ENCODE peak calls at places on chromosomes 4 and X, in seven cellular contexts. W, Y, V, O, R, Q and G are unnamed samples.

GRCh38 chrX:74925210-74926088 is at the start of gene NEXMIF:
- DNase-seq in W (peak; percentile 59), Y (no peak), V (no peak), O (peak; percentile 33), R (no peak), Q (no peak), G (no peak)

GRCh38 chr4:134024251-134024650 is 177.3 kb downstream of the PABPC4L start:
- DNase-seq in W (no peak), Y (peak; percentile 25), V (no peak), O (no peak), R (no peak), Q (no peak), G (no peak)

GRCh38 chr4:184750926-184751584 is 17.2 kb upstream of the CENPU start:
- DNase-seq in W (no peak), Y (peak; percentile 27), V (no peak), O (no peak), R (no peak), Q (no peak), G (no peak)

GRCh38 chr4:187175197-187175596 is 451.5 kb upstream of the FAT1 start:
- DNase-seq in W (no peak), Y (no peak), V (peak; percentile 9), O (no peak), R (no peak), Q (no peak), G (no peak)

GRCh38 chr4:137825505-137825904 is 293.2 kb upstream of the PCDH18 start:
- DNase-seq in W (no peak), Y (no peak), V (no peak), O (no peak), R (no peak), Q (no peak), G (no peak)

GRCh38 chrX:50680990-50681389 is 133.0 kb downstream of the SHROOM4 start:
- DNase-seq in W (no peak), Y (no peak), V (no peak), O (no peak), R (no peak), Q (no peak), G (no peak)

GRCh38 chr4:139872274-139872673 is 206.7 kb downstream of the MGST2 start:
- DNase-seq in W (no peak), Y (peak; percentile 37), V (peak; percentile 91), O (no peak), R (peak; percentile 74), Q (no peak), G (peak; percentile 83)

GRCh38 chrX:46576458-46576857 is 2.9 kb downstream of the CHST7 start:
- DNase-seq in W (no peak), Y (no peak), V (no peak), O (no peak), R (no peak), Q (peak; percentile 37), G (no peak)

GRCh38 chrX:102746134-102746584 is 25.6 kb downstream of the GPRASP3 start:
- DNase-seq in W (no peak), Y (peak; percentile 50), V (no peak), O (peak; percentile 27), R (no peak), Q (no peak), G (no peak)

GRCh38 chrX:41293269-41293668 is 40.7 kb upstream of the DDX3X start:
- DNase-seq in W (peak; percentile 7), Y (no peak), V (no peak), O (no peak), R (no peak), Q (no peak), G (no peak)

GRCh38 chrX:33324099-33324498 is 112.8 kb upstream of the DMD start:
- DNase-seq in W (no peak), Y (no peak), V (no peak), O (no peak), R (no peak), Q (no peak), G (no peak)

GRCh38 chr4:177264788-177265422 is 44.8 kb upstream of the NEIL3 start:
- DNase-seq in W (no peak), Y (no peak), V (no peak), O (no peak), R (no peak), Q (no peak), G (no peak)

GRCh38 chr4:3414421-3415279 is 27.1 kb upstream of the HGFAC start:
- DNase-seq in W (no peak), Y (no peak), V (no peak), O (no peak), R (no peak), Q (no peak), G (no peak)

GRCh38 chrX:77087529-77088169 is 359.5 kb upstream of the FGF16 start:
- DNase-seq in W (no peak), Y (peak; percentile 43), V (peak; percentile 32), O (peak; percentile 63), R (no peak), Q (peak; percentile 52), G (no peak)

GRCh38 chrX:31213941-31214340 is 142.1 kb upstream of the FTHL17 start:
- DNase-seq in W (peak; percentile 10), Y (peak; percentile 19), V (no peak), O (no peak), R (no peak), Q (no peak), G (no peak)

GRCh38 chr4:183129125-183129524 is 30.1 kb downstream of the WWC2 start:
- DNase-seq in W (no peak), Y (no peak), V (no peak), O (no peak), R (no peak), Q (no peak), G (no peak)

GRCh38 chr4:1573830-1574459 is 110.2 kb downstream of the FAM53A start:
- DNase-seq in W (no peak), Y (no peak), V (no peak), O (no peak), R (no peak), Q (no peak), G (no peak)

GRCh38 chr4:8472166-8472688 is 31.6 kb downstream of the TRMT44 start:
- DNase-seq in W (no peak), Y (no peak), V (no peak), O (no peak), R (no peak), Q (no peak), G (no peak)

GRCh38 chrX:38862100-38862499 is 60.8 kb downstream of the MID1IP1 start:
- DNase-seq in W (no peak), Y (no peak), V (no peak), O (no peak), R (no peak), Q (no peak), G (no peak)

GRCh38 chrX:139559383-139560042 is 29.0 kb downstream of the F9 start:
- DNase-seq in W (peak; percentile 68), Y (peak; percentile 71), V (peak; percentile 16), O (peak; percentile 28), R (no peak), Q (no peak), G (peak; percentile 18)

GRCh38 chrX:13366698-13367097 is 46.8 kb upstream of the ATXN3L start:
- DNase-seq in W (no peak), Y (no peak), V (no peak), O (no peak), R (no peak), Q (no peak), G (no peak)

GRCh38 chrX:13360146-13360545 is 40.3 kb upstream of the ATXN3L start:
- DNase-seq in W (peak; percentile 43), Y (no peak), V (no peak), O (no peak), R (no peak), Q (no peak), G (no peak)

GRCh38 chrX:13369541-13370140 is 49.8 kb upstream of the ATXN3L start:
- DNase-seq in W (no peak), Y (no peak), V (no peak), O (no peak), R (no peak), Q (no peak), G (no peak)

GRCh38 chrX:13367950-13368349 is 48.1 kb upstream of the ATXN3L start:
- DNase-seq in W (no peak), Y (no peak), V (no peak), O (no peak), R (no peak), Q (no peak), G (no peak)

DNA sequence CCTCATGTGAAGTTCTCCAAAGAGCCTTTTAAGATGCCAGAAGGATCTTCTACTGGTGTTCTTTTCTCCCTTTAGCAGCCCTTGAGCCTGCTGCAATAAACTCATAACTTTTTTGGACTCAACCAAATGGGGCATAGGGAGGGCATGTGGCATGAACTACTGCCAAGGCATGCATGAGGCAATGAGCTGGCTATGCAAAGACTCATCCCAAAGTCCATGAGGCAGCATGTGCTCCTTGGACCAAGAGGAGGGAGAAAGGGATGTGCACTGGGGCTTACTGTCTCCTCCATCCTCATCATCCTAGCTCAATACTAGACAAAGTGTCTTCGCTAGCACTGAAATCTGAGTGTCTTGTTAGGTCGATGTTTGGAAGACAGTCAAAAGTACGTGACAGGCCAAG is 44.4 kb upstream of the ATXN3L start:
- DNase-seq in W (no peak), Y (no peak), V (no peak), O (no peak), R (no peak), Q (no peak), G (no peak)
- H3K36me3 ChIP-seq in W (no peaks in the 10 kb centered on the region), Y (no peaks in the 10 kb centered on the region), V (no peaks in the 10 kb centered on the region), O (no peaks in the 10 kb centered on the region), R (no peaks in the 10 kb centered on the region), Q (no peaks in the 10 kb centered on the region), G (no peaks in the 10 kb centered on the region)

GRCh38 chr4:107999932-108000539 is 10.3 kb downstream of the HADH start:
- DNase-seq in W (no peak), Y (no peak), V (no peak), O (no peak), R (no peak), Q (no peak), G (no peak)
- H3K36me3 ChIP-seq in W (peaks cover 5% of the 10 kb centered on the region), Y (no peaks in the 10 kb centered on the region), V (no peaks in the 10 kb centered on the region), O (no peaks in the 10 kb centered on the region), R (no peaks in the 10 kb centered on the region), Q (no peaks in the 10 kb centered on the region), G (no peaks in the 10 kb centered on the region)

GRCh38 chrX:27309406-27309805 is 153.7 kb downstream of the PPP4R3C start:
- DNase-seq in W (no peak), Y (no peak), V (no peak), O (no peak), R (no peak), Q (no peak), G (no peak)
- H3K36me3 ChIP-seq in W (no peaks in the 10 kb centered on the region), Y (no peaks in the 10 kb centered on the region), V (no peaks in the 10 kb centered on the region), O (no peaks in the 10 kb centered on the region), R (no peaks in the 10 kb centered on the region), Q (no peaks in the 10 kb centered on the region), G (no peaks in the 10 kb centered on the region)

GRCh38 chr4:145168578-145169187 is 11.7 kb downstream of the OTUD4 start:
- DNase-seq in W (no peak), Y (no peak), V (no peak), O (no peak), R (no peak), Q (no peak), G (no peak)

GRCh38 chr4:145170209-145170608 is 10.2 kb downstream of the OTUD4 start:
- DNase-seq in W (no peak), Y (no peak), V (no peak), O (no peak), R (no peak), Q (no peak), G (no peak)

GRCh38 chr4:145171919-145172318 is 8.5 kb downstream of the OTUD4 start:
- DNase-seq in W (no peak), Y (no peak), V (no peak), O (peak; percentile 69), R (no peak), Q (no peak), G (no peak)

DNA sequence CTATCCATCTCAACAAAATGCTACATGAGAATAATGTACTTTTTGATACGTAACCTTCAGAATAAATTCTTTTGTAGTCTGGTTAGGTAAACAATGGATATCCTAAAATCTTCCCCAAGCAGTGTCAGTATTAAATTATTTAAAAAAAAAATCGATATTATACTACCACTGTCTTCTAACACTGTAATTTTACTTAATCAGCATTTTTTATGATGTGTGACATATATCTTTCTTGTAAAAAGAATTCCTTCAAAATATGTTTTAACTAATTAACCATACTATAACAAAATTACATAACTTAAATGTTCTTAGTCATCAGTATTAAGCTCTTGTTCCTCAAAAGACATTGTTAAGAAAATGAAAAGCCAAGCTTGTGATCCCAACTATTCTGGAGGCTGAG is 12.5 kb downstream of the OTUD4 start:
- DNase-seq in W (no peak), Y (no peak), V (no peak), O (no peak), R (no peak), Q (no peak), G (no peak)
- H3K36me3 ChIP-seq in W (peaks cover 14% of the 10 kb centered on the region), Y (peaks cover 4% of the 10 kb centered on the region), V (peaks cover 16% of the 10 kb centered on the region), O (peaks cover 7% of the 10 kb centered on the region), R (peaks cover 5% of the 10 kb centered on the region), Q (peaks cover 40% of the 10 kb centered on the region), G (no peaks in the 10 kb centered on the region)